ENCODE peak calls at places on chromosomes 3 and 15, in five cellular contexts. G, V, D, R and S are unnamed samples. For H3K27me3, the result is how much of the 10 kb centered on the place peaks cover.

GRCh38 chr15:81302605-81303204 is 21.2 kb downstream of the STARD5 start:
- DNase-seq in G (no peak), V (no peak), D (no peak), R (no peak), S (no peak)

GRCh38 chr3:122392868-122393844 is 9.2 kb downstream of the FAM162A start:
- DNase-seq in G (no peak), V (peak), D (no peak), R (no peak), S (no peak)

GRCh38 chr15:70438776-70439175 is 324.6 kb downstream of the UACA start:
- DNase-seq in G (no peak), V (no peak), D (no peak), R (no peak), S (no peak)

GRCh38 chr15:80072285-80072684 is 12.8 kb downstream of the ZFAND6 start:
- DNase-seq in G (no peak), V (peak), D (no peak), R (no peak), S (no peak)

GRCh38 chr3:4740397-4741105 is 238.7 kb upstream of the BHLHE40 start:
- DNase-seq in G (no peak), V (no peak), D (peak), R (no peak), S (peak)

GRCh38 chr3:48432411-48433371 is 2.8 kb upstream of the PLXNB1 start:
- DNase-seq in G (peak), V (no peak), D (peak), R (no peak), S (no peak)

GRCh38 chr15:33516563-33516962 is 205.8 kb downstream of the RYR3 start:
- DNase-seq in G (no peak), V (no peak), D (no peak), R (no peak), S (no peak)

GRCh38 chr3:71581451-71581980 is 2.0 kb downstream of the FOXP1 start:
- DNase-seq in G (peak), V (no peak), D (peak), R (peak), S (peak)

GRCh38 chr3:147712357-147712756 is 303.2 kb downstream of the ZIC1 start:
- DNase-seq in G (no peak), V (peak), D (no peak), R (no peak), S (no peak)

DNA sequence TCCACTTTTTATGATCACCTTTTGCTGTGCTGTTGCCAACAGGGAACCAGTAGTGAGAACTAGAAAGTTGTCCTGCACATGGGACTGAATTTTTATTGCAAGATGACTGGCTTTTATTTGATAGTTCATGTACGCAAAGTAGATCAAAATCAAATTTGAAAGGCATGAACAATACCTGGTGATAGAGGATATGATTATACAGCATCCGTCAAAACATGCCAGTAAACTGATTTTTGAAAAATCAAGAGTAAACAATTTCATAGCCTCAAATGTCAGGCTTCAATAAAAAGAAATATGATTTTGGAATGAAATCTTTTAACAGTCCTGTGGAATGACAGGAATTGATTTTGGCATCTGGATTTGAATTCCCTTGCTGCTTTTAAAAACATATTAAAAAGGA is 219.6 kb upstream of the LRRN1 start:
- DNase-seq in G (no peak), V (no peak), D (no peak), R (no peak), S (no peak)
- TF ChIP-seq EP300 in G (no peak), V (no peak), D (no peak), R (no peak), S (no peak)

GRCh38 chr3:52523386-52524257 is 10.0 kb downstream of the NT5DC2 start:
- DNase-seq in G (no peak), V (no peak), D (peak), R (no peak), S (peak)
- TF ChIP-seq POLR2A in G (no peak), V (no peak), D (no peak), R (no peak), S (no peak)

GRCh38 chr15:61228025-61228901 is 839 bp downstream of the RORA start:
- DNase-seq in G (no peak), V (no peak), D (peak), R (no peak), S (peak)
- H3K27me3 ChIP-seq in G (under half), V (under half), D (under half), R (under half), S (under half)

DNA sequence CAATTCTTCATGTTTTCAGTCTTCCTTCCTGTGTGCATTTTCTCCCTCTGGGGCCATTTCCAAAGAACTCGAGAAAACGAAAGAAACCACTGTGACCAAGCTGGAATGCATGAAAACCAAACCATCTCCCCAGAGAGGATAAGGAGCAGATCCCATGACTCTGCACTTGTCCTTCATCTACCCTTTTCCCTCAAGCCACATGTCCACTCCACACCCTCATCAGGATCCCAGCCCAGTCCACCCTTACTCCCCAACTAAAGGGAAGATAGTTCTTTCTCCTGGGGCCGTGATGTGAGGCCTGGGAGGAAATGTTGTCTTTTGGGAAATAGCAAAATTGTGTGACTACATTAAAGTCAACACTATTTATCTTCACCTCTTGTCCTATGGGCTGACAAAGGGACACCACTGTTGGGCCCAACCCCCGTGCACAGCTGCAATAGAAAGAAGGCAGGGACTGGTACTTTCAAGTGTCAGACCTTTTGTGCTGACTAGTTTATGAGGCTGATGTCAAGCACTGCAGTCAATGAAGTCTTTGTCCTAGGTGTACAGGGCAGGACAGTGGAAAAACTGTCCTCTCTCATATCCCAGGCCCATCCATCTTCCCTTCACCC is 487.2 kb upstream of the NR2F2 start:
- DNase-seq in G (no peak), V (no peak), D (no peak), R (no peak), S (no peak)
- TF ChIP-seq EP300 in G (no peak), V (no peak), D (no peak), R (no peak), S (no peak)

GRCh38 chr3:157594413-157594812 is 91.2 kb upstream of the VEPH1 start:
- DNase-seq in G (no peak), V (no peak), D (no peak), R (no peak), S (no peak)

GRCh38 chr3:157592769-157593168 is 89.6 kb upstream of the VEPH1 start:
- DNase-seq in G (no peak), V (no peak), D (no peak), R (no peak), S (no peak)

GRCh38 chr3:157590273-157590672 is 87.1 kb upstream of the VEPH1 start:
- DNase-seq in G (no peak), V (no peak), D (no peak), R (no peak), S (no peak)

GRCh38 chr3:157595259-157595658 is 92.0 kb upstream of the VEPH1 start:
- DNase-seq in G (no peak), V (no peak), D (no peak), R (no peak), S (no peak)
- TF ChIP-seq POLR2A in G (no peak), V (no peak), D (no peak), R (no peak), S (no peak)

DNA sequence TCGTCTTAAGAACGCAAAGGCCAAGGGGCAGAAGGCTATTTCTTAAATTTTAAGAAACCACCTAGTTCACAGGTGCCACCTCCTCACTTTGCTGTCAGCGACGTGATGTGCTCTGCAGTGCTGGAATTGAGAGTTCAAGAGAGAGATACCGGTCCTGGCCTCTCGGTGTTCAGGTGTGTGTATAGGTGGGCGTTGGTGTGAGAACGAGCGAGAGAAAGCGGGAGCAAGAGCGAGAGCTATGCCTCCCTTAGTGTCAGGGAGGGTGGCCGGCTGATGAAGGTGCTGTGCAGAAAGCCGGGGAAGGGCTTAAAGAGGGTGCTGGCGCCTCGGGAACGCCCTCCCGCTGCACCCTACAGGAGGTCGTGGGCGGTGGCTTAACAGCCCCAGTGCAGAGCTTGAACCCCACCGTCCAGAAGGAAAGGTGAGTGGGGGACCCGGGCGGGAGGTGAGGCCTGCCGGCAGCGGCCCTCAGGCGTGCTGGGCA is 247.1 kb upstream of the TOPAZ1 start:
- DNase-seq in G (no peak), V (no peak), D (no peak), R (no peak), S (no peak)
- H3K27me3 ChIP-seq in G (half or more), V (under half), D (half or more), R (half or more), S (under half)